ENCODE peak calls at places on chromosomes 4 and X, in seven cellular contexts. One of them, this sample, is unnamed.

GRCh38 chr4:42262701-42263490 is 110.4 kb upstream of the BEND4 start:
- DNase-seq in stimulated activated effector memory CD8-positive, alpha-beta T cell treated with anti-CD3 and anti-CD28 coated beads, Interleukin-12 subunit alpha, Interleukin-12 subunit beta, amount 100 ng/mL, for 72 hours: no peak
- DNase-seq in activated CD4-positive, alpha-beta T cell treated with anti-CD3 and anti-CD28 coated beads, Interleukin-2, amount 10 ng/mL, durations not matched to agents 7 days and 5 days: no peak
- DNase-seq in amniotic stem cell: no peak
- DNase-seq in psoas muscle: no peak
- DNase-seq in HEK293T: no peak
- DNase-seq in right lobe of liver: no peak
- DNase-seq in this sample: no peak

GRCh38 chrX:4932790-4933189 is 1219.3 kb upstream of the PRKX start:
- DNase-seq in stimulated activated effector memory CD8-positive, alpha-beta T cell treated with anti-CD3 and anti-CD28 coated beads, Interleukin-12 subunit alpha, Interleukin-12 subunit beta, amount 100 ng/mL, for 72 hours: no peak
- DNase-seq in activated CD4-positive, alpha-beta T cell treated with anti-CD3 and anti-CD28 coated beads, Interleukin-2, amount 10 ng/mL, durations not matched to agents 7 days and 5 days: no peak
- DNase-seq in amniotic stem cell: no peak
- DNase-seq in psoas muscle: no peak
- DNase-seq in HEK293T: no peak
- DNase-seq in right lobe of liver: no peak
- DNase-seq in this sample: peak

GRCh38 chr4:7973545-7973981 is 33.9 kb upstream of the AFAP1 start:
- DNase-seq in stimulated activated effector memory CD8-positive, alpha-beta T cell treated with anti-CD3 and anti-CD28 coated beads, Interleukin-12 subunit alpha, Interleukin-12 subunit beta, amount 100 ng/mL, for 72 hours: no peak
- DNase-seq in activated CD4-positive, alpha-beta T cell treated with anti-CD3 and anti-CD28 coated beads, Interleukin-2, amount 10 ng/mL, durations not matched to agents 7 days and 5 days: no peak
- DNase-seq in amniotic stem cell: no peak
- DNase-seq in psoas muscle: peak
- DNase-seq in HEK293T: no peak
- DNase-seq in right lobe of liver: no peak
- DNase-seq in this sample: peak

GRCh38 chr4:31194823-31195222 is 474.7 kb downstream of the PCDH7 start:
- DNase-seq in stimulated activated effector memory CD8-positive, alpha-beta T cell treated with anti-CD3 and anti-CD28 coated beads, Interleukin-12 subunit alpha, Interleukin-12 subunit beta, amount 100 ng/mL, for 72 hours: no peak
- DNase-seq in activated CD4-positive, alpha-beta T cell treated with anti-CD3 and anti-CD28 coated beads, Interleukin-2, amount 10 ng/mL, durations not matched to agents 7 days and 5 days: no peak
- DNase-seq in amniotic stem cell: no peak
- DNase-seq in psoas muscle: no peak
- DNase-seq in HEK293T: no peak
- DNase-seq in right lobe of liver: no peak
- DNase-seq in this sample: peak

GRCh38 chr4:169274033-169274432 is 3.3 kb upstream of the SH3RF1 start:
- DNase-seq in stimulated activated effector memory CD8-positive, alpha-beta T cell treated with anti-CD3 and anti-CD28 coated beads, Interleukin-12 subunit alpha, Interleukin-12 subunit beta, amount 100 ng/mL, for 72 hours: no peak
- DNase-seq in activated CD4-positive, alpha-beta T cell treated with anti-CD3 and anti-CD28 coated beads, Interleukin-2, amount 10 ng/mL, durations not matched to agents 7 days and 5 days: no peak
- DNase-seq in amniotic stem cell: no peak
- DNase-seq in psoas muscle: no peak
- DNase-seq in HEK293T: no peak
- DNase-seq in right lobe of liver: no peak
- DNase-seq in this sample: no peak

GRCh38 chrX:17242470-17242869 is 132.5 kb upstream of the NHS start:
- DNase-seq in stimulated activated effector memory CD8-positive, alpha-beta T cell treated with anti-CD3 and anti-CD28 coated beads, Interleukin-12 subunit alpha, Interleukin-12 subunit beta, amount 100 ng/mL, for 72 hours: no peak
- DNase-seq in activated CD4-positive, alpha-beta T cell treated with anti-CD3 and anti-CD28 coated beads, Interleukin-2, amount 10 ng/mL, durations not matched to agents 7 days and 5 days: peak
- DNase-seq in amniotic stem cell: no peak
- DNase-seq in psoas muscle: no peak
- DNase-seq in HEK293T: peak
- DNase-seq in right lobe of liver: peak
- DNase-seq in this sample: peak

GRCh38 chr4:67883463-67883862 is 339 bp downstream of the TMPRSS11D start:
- DNase-seq in stimulated activated effector memory CD8-positive, alpha-beta T cell treated with anti-CD3 and anti-CD28 coated beads, Interleukin-12 subunit alpha, Interleukin-12 subunit beta, amount 100 ng/mL, for 72 hours: no peak
- DNase-seq in activated CD4-positive, alpha-beta T cell treated with anti-CD3 and anti-CD28 coated beads, Interleukin-2, amount 10 ng/mL, durations not matched to agents 7 days and 5 days: no peak
- DNase-seq in amniotic stem cell: no peak
- DNase-seq in psoas muscle: no peak
- DNase-seq in HEK293T: no peak
- DNase-seq in right lobe of liver: no peak
- DNase-seq in this sample: peak

GRCh38 chr4:185461565-185461964 is 10.0 kb downstream of the CCDC110 start:
- DNase-seq in stimulated activated effector memory CD8-positive, alpha-beta T cell treated with anti-CD3 and anti-CD28 coated beads, Interleukin-12 subunit alpha, Interleukin-12 subunit beta, amount 100 ng/mL, for 72 hours: no peak
- DNase-seq in activated CD4-positive, alpha-beta T cell treated with anti-CD3 and anti-CD28 coated beads, Interleukin-2, amount 10 ng/mL, durations not matched to agents 7 days and 5 days: no peak
- DNase-seq in amniotic stem cell: no peak
- DNase-seq in psoas muscle: no peak
- DNase-seq in HEK293T: no peak
- DNase-seq in right lobe of liver: no peak
- DNase-seq in this sample: no peak

GRCh38 chr4:38993683-38994082 is 38.5 kb downstream of the TMEM156 start:
- DNase-seq in stimulated activated effector memory CD8-positive, alpha-beta T cell treated with anti-CD3 and anti-CD28 coated beads, Interleukin-12 subunit alpha, Interleukin-12 subunit beta, amount 100 ng/mL, for 72 hours: no peak
- DNase-seq in activated CD4-positive, alpha-beta T cell treated with anti-CD3 and anti-CD28 coated beads, Interleukin-2, amount 10 ng/mL, durations not matched to agents 7 days and 5 days: no peak
- DNase-seq in amniotic stem cell: no peak
- DNase-seq in psoas muscle: no peak
- DNase-seq in HEK293T: peak
- DNase-seq in right lobe of liver: no peak
- DNase-seq in this sample: no peak

GRCh38 chr4:141009931-141010330 is 123.3 kb downstream of the RNF150 start:
- DNase-seq in stimulated activated effector memory CD8-positive, alpha-beta T cell treated with anti-CD3 and anti-CD28 coated beads, Interleukin-12 subunit alpha, Interleukin-12 subunit beta, amount 100 ng/mL, for 72 hours: no peak
- DNase-seq in activated CD4-positive, alpha-beta T cell treated with anti-CD3 and anti-CD28 coated beads, Interleukin-2, amount 10 ng/mL, durations not matched to agents 7 days and 5 days: no peak
- DNase-seq in amniotic stem cell: no peak
- DNase-seq in psoas muscle: no peak
- DNase-seq in HEK293T: no peak
- DNase-seq in right lobe of liver: no peak
- DNase-seq in this sample: no peak

GRCh38 chr4:147707892-147708672 is 23.8 kb upstream of the ARHGAP10 start:
- DNase-seq in stimulated activated effector memory CD8-positive, alpha-beta T cell treated with anti-CD3 and anti-CD28 coated beads, Interleukin-12 subunit alpha, Interleukin-12 subunit beta, amount 100 ng/mL, for 72 hours: peak
- DNase-seq in activated CD4-positive, alpha-beta T cell treated with anti-CD3 and anti-CD28 coated beads, Interleukin-2, amount 10 ng/mL, durations not matched to agents 7 days and 5 days: peak
- DNase-seq in amniotic stem cell: no peak
- DNase-seq in psoas muscle: no peak
- DNase-seq in HEK293T: peak
- DNase-seq in right lobe of liver: peak
- DNase-seq in this sample: peak

GRCh38 chr4:92234393-92235176 is 69.2 kb upstream of the GRID2 start:
- DNase-seq in stimulated activated effector memory CD8-positive, alpha-beta T cell treated with anti-CD3 and anti-CD28 coated beads, Interleukin-12 subunit alpha, Interleukin-12 subunit beta, amount 100 ng/mL, for 72 hours: no peak
- DNase-seq in activated CD4-positive, alpha-beta T cell treated with anti-CD3 and anti-CD28 coated beads, Interleukin-2, amount 10 ng/mL, durations not matched to agents 7 days and 5 days: no peak
- DNase-seq in amniotic stem cell: peak
- DNase-seq in psoas muscle: no peak
- DNase-seq in HEK293T: no peak
- DNase-seq in right lobe of liver: no peak
- DNase-seq in this sample: peak

GRCh38 chr4:163121689-163122088 is 45.0 kb downstream of the NAF1 start:
- DNase-seq in stimulated activated effector memory CD8-positive, alpha-beta T cell treated with anti-CD3 and anti-CD28 coated beads, Interleukin-12 subunit alpha, Interleukin-12 subunit beta, amount 100 ng/mL, for 72 hours: no peak
- DNase-seq in activated CD4-positive, alpha-beta T cell treated with anti-CD3 and anti-CD28 coated beads, Interleukin-2, amount 10 ng/mL, durations not matched to agents 7 days and 5 days: no peak
- DNase-seq in amniotic stem cell: no peak
- DNase-seq in psoas muscle: no peak
- DNase-seq in HEK293T: no peak
- DNase-seq in right lobe of liver: no peak
- DNase-seq in this sample: no peak

GRCh38 chr4:89769856-89770255 is 67.1 kb downstream of the SNCA start:
- DNase-seq in stimulated activated effector memory CD8-positive, alpha-beta T cell treated with anti-CD3 and anti-CD28 coated beads, Interleukin-12 subunit alpha, Interleukin-12 subunit beta, amount 100 ng/mL, for 72 hours: no peak
- DNase-seq in activated CD4-positive, alpha-beta T cell treated with anti-CD3 and anti-CD28 coated beads, Interleukin-2, amount 10 ng/mL, durations not matched to agents 7 days and 5 days: no peak
- DNase-seq in amniotic stem cell: no peak
- DNase-seq in psoas muscle: no peak
- DNase-seq in HEK293T: no peak
- DNase-seq in right lobe of liver: no peak
- DNase-seq in this sample: no peak

GRCh38 chrX:153392642-153393321 is 8.4 kb downstream of the PNMA6E start:
- DNase-seq in stimulated activated effector memory CD8-positive, alpha-beta T cell treated with anti-CD3 and anti-CD28 coated beads, Interleukin-12 subunit alpha, Interleukin-12 subunit beta, amount 100 ng/mL, for 72 hours: no peak
- DNase-seq in activated CD4-positive, alpha-beta T cell treated with anti-CD3 and anti-CD28 coated beads, Interleukin-2, amount 10 ng/mL, durations not matched to agents 7 days and 5 days: no peak
- DNase-seq in amniotic stem cell: no peak
- DNase-seq in psoas muscle: no peak
- DNase-seq in HEK293T: no peak
- DNase-seq in right lobe of liver: no peak
- DNase-seq in this sample: no peak

GRCh38 chrX:152831391-152831790 is 528 bp downstream of the NSDHL start:
- DNase-seq in stimulated activated effector memory CD8-positive, alpha-beta T cell treated with anti-CD3 and anti-CD28 coated beads, Interleukin-12 subunit alpha, Interleukin-12 subunit beta, amount 100 ng/mL, for 72 hours: no peak
- DNase-seq in activated CD4-positive, alpha-beta T cell treated with anti-CD3 and anti-CD28 coated beads, Interleukin-2, amount 10 ng/mL, durations not matched to agents 7 days and 5 days: no peak
- DNase-seq in amniotic stem cell: no peak
- DNase-seq in psoas muscle: no peak
- DNase-seq in HEK293T: no peak
- DNase-seq in right lobe of liver: no peak
- DNase-seq in this sample: no peak

GRCh38 chr4:105130945-105131344 is 15.7 kb upstream of the TET2 start:
- DNase-seq in stimulated activated effector memory CD8-positive, alpha-beta T cell treated with anti-CD3 and anti-CD28 coated beads, Interleukin-12 subunit alpha, Interleukin-12 subunit beta, amount 100 ng/mL, for 72 hours: no peak
- DNase-seq in activated CD4-positive, alpha-beta T cell treated with anti-CD3 and anti-CD28 coated beads, Interleukin-2, amount 10 ng/mL, durations not matched to agents 7 days and 5 days: no peak
- DNase-seq in amniotic stem cell: no peak
- DNase-seq in psoas muscle: no peak
- DNase-seq in HEK293T: no peak
- DNase-seq in right lobe of liver: no peak
- DNase-seq in this sample: no peak

GRCh38 chr4:75907956-75908355 is 5.7 kb upstream of the PPEF2 start:
- DNase-seq in stimulated activated effector memory CD8-positive, alpha-beta T cell treated with anti-CD3 and anti-CD28 coated beads, Interleukin-12 subunit alpha, Interleukin-12 subunit beta, amount 100 ng/mL, for 72 hours: no peak
- DNase-seq in activated CD4-positive, alpha-beta T cell treated with anti-CD3 and anti-CD28 coated beads, Interleukin-2, amount 10 ng/mL, durations not matched to agents 7 days and 5 days: no peak
- DNase-seq in amniotic stem cell: no peak
- DNase-seq in psoas muscle: no peak
- DNase-seq in HEK293T: no peak
- DNase-seq in right lobe of liver: no peak
- DNase-seq in this sample: no peak

GRCh38 chrX:118153270-118153669 is 36.7 kb upstream of the KLHL13 start:
- DNase-seq in stimulated activated effector memory CD8-positive, alpha-beta T cell treated with anti-CD3 and anti-CD28 coated beads, Interleukin-12 subunit alpha, Interleukin-12 subunit beta, amount 100 ng/mL, for 72 hours: no peak
- DNase-seq in activated CD4-positive, alpha-beta T cell treated with anti-CD3 and anti-CD28 coated beads, Interleukin-2, amount 10 ng/mL, durations not matched to agents 7 days and 5 days: no peak
- DNase-seq in amniotic stem cell: no peak
- DNase-seq in psoas muscle: no peak
- DNase-seq in HEK293T: no peak
- DNase-seq in right lobe of liver: no peak
- DNase-seq in this sample: no peak

GRCh38 chr4:100913685-100914084 is 395.9 kb upstream of the EMCN start:
- DNase-seq in stimulated activated effector memory CD8-positive, alpha-beta T cell treated with anti-CD3 and anti-CD28 coated beads, Interleukin-12 subunit alpha, Interleukin-12 subunit beta, amount 100 ng/mL, for 72 hours: no peak
- DNase-seq in activated CD4-positive, alpha-beta T cell treated with anti-CD3 and anti-CD28 coated beads, Interleukin-2, amount 10 ng/mL, durations not matched to agents 7 days and 5 days: no peak
- DNase-seq in amniotic stem cell: no peak
- DNase-seq in psoas muscle: no peak
- DNase-seq in HEK293T: no peak
- DNase-seq in right lobe of liver: no peak
- DNase-seq in this sample: no peak

GRCh38 chrX:29792335-29792734 is 423.0 kb upstream of the MAGEB2 start:
- DNase-seq in stimulated activated effector memory CD8-positive, alpha-beta T cell treated with anti-CD3 and anti-CD28 coated beads, Interleukin-12 subunit alpha, Interleukin-12 subunit beta, amount 100 ng/mL, for 72 hours: no peak
- DNase-seq in activated CD4-positive, alpha-beta T cell treated with anti-CD3 and anti-CD28 coated beads, Interleukin-2, amount 10 ng/mL, durations not matched to agents 7 days and 5 days: no peak
- DNase-seq in amniotic stem cell: no peak
- DNase-seq in psoas muscle: no peak
- DNase-seq in HEK293T: no peak
- DNase-seq in right lobe of liver: no peak
- DNase-seq in this sample: no peak

GRCh38 chrX:130299279-130300009 is 30.7 kb upstream of the ZNF280C start:
- DNase-seq in stimulated activated effector memory CD8-positive, alpha-beta T cell treated with anti-CD3 and anti-CD28 coated beads, Interleukin-12 subunit alpha, Interleukin-12 subunit beta, amount 100 ng/mL, for 72 hours: no peak
- DNase-seq in activated CD4-positive, alpha-beta T cell treated with anti-CD3 and anti-CD28 coated beads, Interleukin-2, amount 10 ng/mL, durations not matched to agents 7 days and 5 days: no peak
- DNase-seq in amniotic stem cell: no peak
- DNase-seq in psoas muscle: no peak
- DNase-seq in HEK293T: no peak
- DNase-seq in right lobe of liver: no peak
- DNase-seq in this sample: no peak

GRCh38 chrX:74636749-74637314 is 22.4 kb upstream of the RLIM start:
- DNase-seq in stimulated activated effector memory CD8-positive, alpha-beta T cell treated with anti-CD3 and anti-CD28 coated beads, Interleukin-12 subunit alpha, Interleukin-12 subunit beta, amount 100 ng/mL, for 72 hours: no peak
- DNase-seq in activated CD4-positive, alpha-beta T cell treated with anti-CD3 and anti-CD28 coated beads, Interleukin-2, amount 10 ng/mL, durations not matched to agents 7 days and 5 days: no peak
- DNase-seq in amniotic stem cell: no peak
- DNase-seq in psoas muscle: no peak
- DNase-seq in HEK293T: no peak
- DNase-seq in right lobe of liver: no peak
- DNase-seq in this sample: no peak

GRCh38 chrX:154136627-154137161 is 7.3 kb upstream of the OPN1LW start:
- DNase-seq in stimulated activated effector memory CD8-positive, alpha-beta T cell treated with anti-CD3 and anti-CD28 coated beads, Interleukin-12 subunit alpha, Interleukin-12 subunit beta, amount 100 ng/mL, for 72 hours: peak
- DNase-seq in activated CD4-positive, alpha-beta T cell treated with anti-CD3 and anti-CD28 coated beads, Interleukin-2, amount 10 ng/mL, durations not matched to agents 7 days and 5 days: peak
- DNase-seq in amniotic stem cell: no peak
- DNase-seq in psoas muscle: peak
- DNase-seq in HEK293T: peak
- DNase-seq in right lobe of liver: peak
- DNase-seq in this sample: peak

GRCh38 chr4:177450421-177451107 is 8.3 kb upstream of the AGA start:
- DNase-seq in stimulated activated effector memory CD8-positive, alpha-beta T cell treated with anti-CD3 and anti-CD28 coated beads, Interleukin-12 subunit alpha, Interleukin-12 subunit beta, amount 100 ng/mL, for 72 hours: no peak
- DNase-seq in activated CD4-positive, alpha-beta T cell treated with anti-CD3 and anti-CD28 coated beads, Interleukin-2, amount 10 ng/mL, durations not matched to agents 7 days and 5 days: no peak
- DNase-seq in amniotic stem cell: no peak
- DNase-seq in psoas muscle: no peak
- DNase-seq in HEK293T: no peak
- DNase-seq in right lobe of liver: no peak
- DNase-seq in this sample: peak

GRCh38 chr4:150593996-150594395 is 12.0 kb downstream of the MAB21L2 start:
- DNase-seq in stimulated activated effector memory CD8-positive, alpha-beta T cell treated with anti-CD3 and anti-CD28 coated beads, Interleukin-12 subunit alpha, Interleukin-12 subunit beta, amount 100 ng/mL, for 72 hours: no peak
- DNase-seq in activated CD4-positive, alpha-beta T cell treated with anti-CD3 and anti-CD28 coated beads, Interleukin-2, amount 10 ng/mL, durations not matched to agents 7 days and 5 days: no peak
- DNase-seq in amniotic stem cell: no peak
- DNase-seq in psoas muscle: no peak
- DNase-seq in HEK293T: no peak
- DNase-seq in right lobe of liver: no peak
- DNase-seq in this sample: peak

GRCh38 chr4:170805352-170805751 is 715.6 kb upstream of the AADAT start:
- DNase-seq in stimulated activated effector memory CD8-positive, alpha-beta T cell treated with anti-CD3 and anti-CD28 coated beads, Interleukin-12 subunit alpha, Interleukin-12 subunit beta, amount 100 ng/mL, for 72 hours: no peak
- DNase-seq in activated CD4-positive, alpha-beta T cell treated with anti-CD3 and anti-CD28 coated beads, Interleukin-2, amount 10 ng/mL, durations not matched to agents 7 days and 5 days: no peak
- DNase-seq in amniotic stem cell: no peak
- DNase-seq in psoas muscle: no peak
- DNase-seq in HEK293T: peak
- DNase-seq in right lobe of liver: no peak
- DNase-seq in this sample: no peak

GRCh38 chr4:7434766-7435150 is at the start of gene PSAPL1:
- DNase-seq in stimulated activated effector memory CD8-positive, alpha-beta T cell treated with anti-CD3 and anti-CD28 coated beads, Interleukin-12 subunit alpha, Interleukin-12 subunit beta, amount 100 ng/mL, for 72 hours: no peak
- DNase-seq in activated CD4-positive, alpha-beta T cell treated with anti-CD3 and anti-CD28 coated beads, Interleukin-2, amount 10 ng/mL, durations not matched to agents 7 days and 5 days: no peak
- DNase-seq in amniotic stem cell: no peak
- DNase-seq in psoas muscle: peak
- DNase-seq in HEK293T: peak
- DNase-seq in right lobe of liver: no peak
- DNase-seq in this sample: no peak

GRCh38 chrX:46750829-46751228 is 8.1 kb downstream of the SLC9A7 start:
- DNase-seq in stimulated activated effector memory CD8-positive, alpha-beta T cell treated with anti-CD3 and anti-CD28 coated beads, Interleukin-12 subunit alpha, Interleukin-12 subunit beta, amount 100 ng/mL, for 72 hours: no peak
- DNase-seq in activated CD4-positive, alpha-beta T cell treated with anti-CD3 and anti-CD28 coated beads, Interleukin-2, amount 10 ng/mL, durations not matched to agents 7 days and 5 days: no peak
- DNase-seq in amniotic stem cell: no peak
- DNase-seq in psoas muscle: no peak
- DNase-seq in HEK293T: no peak
- DNase-seq in right lobe of liver: no peak
- DNase-seq in this sample: no peak

GRCh38 chr4:154491731-154492249 is at the start of gene DCHS2:
- DNase-seq in stimulated activated effector memory CD8-positive, alpha-beta T cell treated with anti-CD3 and anti-CD28 coated beads, Interleukin-12 subunit alpha, Interleukin-12 subunit beta, amount 100 ng/mL, for 72 hours: no peak
- DNase-seq in activated CD4-positive, alpha-beta T cell treated with anti-CD3 and anti-CD28 coated beads, Interleukin-2, amount 10 ng/mL, durations not matched to agents 7 days and 5 days: peak
- DNase-seq in amniotic stem cell: no peak
- DNase-seq in psoas muscle: peak
- DNase-seq in HEK293T: peak
- DNase-seq in right lobe of liver: peak
- DNase-seq in this sample: no peak

GRCh38 chr4:41476310-41476709 is 61.6 kb upstream of the LIMCH1 start:
- DNase-seq in stimulated activated effector memory CD8-positive, alpha-beta T cell treated with anti-CD3 and anti-CD28 coated beads, Interleukin-12 subunit alpha, Interleukin-12 subunit beta, amount 100 ng/mL, for 72 hours: no peak
- DNase-seq in activated CD4-positive, alpha-beta T cell treated with anti-CD3 and anti-CD28 coated beads, Interleukin-2, amount 10 ng/mL, durations not matched to agents 7 days and 5 days: no peak
- DNase-seq in amniotic stem cell: no peak
- DNase-seq in psoas muscle: no peak
- DNase-seq in HEK293T: no peak
- DNase-seq in right lobe of liver: no peak
- DNase-seq in this sample: no peak

GRCh38 chrX:38805294-38806053 is 4.2 kb downstream of the MID1IP1 start:
- DNase-seq in stimulated activated effector memory CD8-positive, alpha-beta T cell treated with anti-CD3 and anti-CD28 coated beads, Interleukin-12 subunit alpha, Interleukin-12 subunit beta, amount 100 ng/mL, for 72 hours: peak
- DNase-seq in activated CD4-positive, alpha-beta T cell treated with anti-CD3 and anti-CD28 coated beads, Interleukin-2, amount 10 ng/mL, durations not matched to agents 7 days and 5 days: peak
- DNase-seq in amniotic stem cell: peak
- DNase-seq in psoas muscle: peak
- DNase-seq in HEK293T: peak
- DNase-seq in right lobe of liver: peak
- DNase-seq in this sample: peak

GRCh38 chrX:70129811-70130210 is 3.4 kb upstream of the IGBP1 start:
- DNase-seq in stimulated activated effector memory CD8-positive, alpha-beta T cell treated with anti-CD3 and anti-CD28 coated beads, Interleukin-12 subunit alpha, Interleukin-12 subunit beta, amount 100 ng/mL, for 72 hours: no peak
- DNase-seq in activated CD4-positive, alpha-beta T cell treated with anti-CD3 and anti-CD28 coated beads, Interleukin-2, amount 10 ng/mL, durations not matched to agents 7 days and 5 days: no peak
- DNase-seq in amniotic stem cell: no peak
- DNase-seq in psoas muscle: no peak
- DNase-seq in HEK293T: no peak
- DNase-seq in right lobe of liver: no peak
- DNase-seq in this sample: no peak